ENCODE peak calls at places on chromosomes 11 and 22, in seven cellular contexts. S, R, K, V, C, W and D are unnamed samples.

GRCh38 chr22:49666146-49666809 is 161.4 kb downstream of the BRD1 start:
- DNase-seq in S (no peak), R (no peak), K (no peak), V (no peak), C (no peak), W (no peak), D (no peak)

GRCh38 chr11:60334005-60334620 is 7.1 kb downstream of the MS4A6E start:
- DNase-seq in S (peak), R (peak), K (peak), V (peak), C (peak), W (peak), D (no peak)

GRCh38 chr11:113384551-113384950 is 3.0 kb upstream of the ANKK1 start:
- DNase-seq in S (no peak), R (peak), K (no peak), V (no peak), C (no peak), W (no peak), D (no peak)

GRCh38 chr11:78860720-78861422 is 286.2 kb upstream of the NARS2 start:
- DNase-seq in S (no peak), R (no peak), K (no peak), V (no peak), C (peak), W (no peak), D (no peak)

GRCh38 chr11:113193894-113194293 is 120.5 kb upstream of the TTC12 start:
- DNase-seq in S (no peak), R (no peak), K (peak), V (no peak), C (peak), W (no peak), D (no peak)

GRCh38 chr22:28348613-28349012 is 331.0 kb downstream of the TTC28 start:
- DNase-seq in S (no peak), R (no peak), K (no peak), V (no peak), C (no peak), W (no peak), D (no peak)

GRCh38 chr11:69196322-69197169 is 40.8 kb downstream of the SMIM38 start:
- DNase-seq in S (no peak), R (no peak), K (no peak), V (no peak), C (no peak), W (no peak), D (no peak)

GRCh38 chr11:64353101-64353738 is 5.7 kb upstream of the RPS6KA4 start:
- DNase-seq in S (no peak), R (no peak), K (no peak), V (no peak), C (no peak), W (no peak), D (no peak)

GRCh38 chr11:122229611-122230386 is 113.8 kb upstream of the BLID start:
- DNase-seq in S (no peak), R (no peak), K (no peak), V (no peak), C (no peak), W (no peak), D (no peak)

GRCh38 chr11:111559791-111560190 is 19.3 kb downstream of the LAYN start:
- DNase-seq in S (no peak), R (no peak), K (no peak), V (no peak), C (no peak), W (no peak), D (no peak)

GRCh38 chr11:77560605-77561004 is 29.1 kb upstream of the AQP11 start:
- DNase-seq in S (no peak), R (no peak), K (no peak), V (no peak), C (no peak), W (peak), D (no peak)

GRCh38 chr22:35627267-35628041 is 10.3 kb upstream of the MB start:
- DNase-seq in S (peak), R (peak), K (peak), V (no peak), C (peak), W (peak), D (no peak)

GRCh38 chr22:34429314-34429713 is 509.0 kb upstream of the LARGE1 start:
- DNase-seq in S (no peak), R (no peak), K (no peak), V (no peak), C (no peak), W (peak), D (no peak)

GRCh38 chr11:79514269-79514668 is 73.4 kb upstream of the TENM4 start:
- DNase-seq in S (no peak), R (no peak), K (no peak), V (no peak), C (peak), W (no peak), D (no peak)

GRCh38 chr11:119533931-119534694 is 111.1 kb upstream of the THY1 start:
- DNase-seq in S (peak), R (peak), K (peak), V (no peak), C (peak), W (peak), D (no peak)

GRCh38 chr11:45885921-45886721 is 670 bp downstream of the MAPK8IP1 start:
- DNase-seq in S (no peak), R (no peak), K (no peak), V (no peak), C (no peak), W (no peak), D (no peak)

GRCh38 chr11:114166897-114167323 is 107.4 kb downstream of the ZBTB16 start:
- DNase-seq in S (no peak), R (peak), K (peak), V (no peak), C (no peak), W (peak), D (peak)

GRCh38 chr11:40104941-40105550 is 1354.4 kb downstream of the LRRC4C start:
- DNase-seq in S (no peak), R (no peak), K (no peak), V (no peak), C (no peak), W (no peak), D (no peak)

GRCh38 chr22:50259302-50259701 is 2.2 kb downstream of the MAPK12 start:
- DNase-seq in S (no peak), R (no peak), K (no peak), V (no peak), C (no peak), W (no peak), D (no peak)

GRCh38 chr22:46902998-46903916 is 140.8 kb downstream of the TBC1D22A start:
- DNase-seq in S (no peak), R (no peak), K (no peak), V (no peak), C (no peak), W (no peak), D (no peak)

GRCh38 chr11:2573240-2574042 is 126.4 kb downstream of the KCNQ1OT1 start:
- DNase-seq in S (no peak), R (no peak), K (no peak), V (no peak), C (no peak), W (no peak), D (no peak)

GRCh38 chr11:117795726-117796455 is 1.1 kb downstream of the DSCAML1 start:
- DNase-seq in S (no peak), R (no peak), K (no peak), V (no peak), C (no peak), W (no peak), D (no peak)

GRCh38 chr11:61352038-61352437 is 9.6 kb downstream of the CYB561A3 start:
- DNase-seq in S (no peak), R (no peak), K (peak), V (no peak), C (no peak), W (no peak), D (no peak)

GRCh38 chr22:35524966-35525686 is 15.5 kb upstream of the RASD2 start:
- DNase-seq in S (no peak), R (no peak), K (no peak), V (no peak), C (peak), W (no peak), D (peak)

GRCh38 chr22:41410311-41410751 is 28.6 kb downstream of the TEF start:
- DNase-seq in S (no peak), R (peak), K (no peak), V (no peak), C (no peak), W (no peak), D (peak)

GRCh38 chr22:35523167-35523928 is 17.3 kb upstream of the RASD2 start:
- DNase-seq in S (no peak), R (peak), K (no peak), V (no peak), C (peak), W (no peak), D (no peak)

GRCh38 chr22:39367040-39367439 is 17.2 kb downstream of the SYNGR1 start:
- DNase-seq in S (no peak), R (no peak), K (no peak), V (no peak), C (no peak), W (no peak), D (no peak)

GRCh38 chr11:77107950-77108349 is 5.3 kb downstream of the OMP start:
- DNase-seq in S (no peak), R (no peak), K (no peak), V (no peak), C (no peak), W (peak), D (no peak)

GRCh38 chr11:57461841-57462489 is 1.6 kb downstream of the RTN4RL2 start:
- DNase-seq in S (no peak), R (no peak), K (no peak), V (no peak), C (no peak), W (no peak), D (no peak)

GRCh38 chr11:12979928-12980689 is 29.0 kb upstream of the RASSF10 start:
- DNase-seq in S (no peak), R (peak), K (no peak), V (no peak), C (no peak), W (no peak), D (no peak)

GRCh38 chr11:74581954-74582547 is 10.3 kb upstream of the POLD3 start:
- DNase-seq in S (no peak), R (no peak), K (no peak), V (no peak), C (peak), W (no peak), D (no peak)

GRCh38 chr22:20131593-20131855 is at the start of gene ZDHHC8:
- DNase-seq in S (no peak), R (no peak), K (no peak), V (no peak), C (peak), W (no peak), D (no peak)

GRCh38 chr11:109798521-109798920 is 294.7 kb upstream of the ZC3H12C start:
- DNase-seq in S (no peak), R (no peak), K (no peak), V (no peak), C (no peak), W (no peak), D (no peak)

GRCh38 chr11:83933008-83933407 is 646.8 kb upstream of the CCDC90B start:
- DNase-seq in S (no peak), R (no peak), K (no peak), V (no peak), C (no peak), W (no peak), D (no peak)